ENCODE peak calls at places on chromosomes 5 and 9, in seven cellular contexts. W is HCT116, R is HepG2, S is H1, J is SK-N-SH, C is K562, D is GM12878. H is an unnamed sample.

GRCh38 chr5:59769832-59770231 is 123.7 kb downstream of the PDE4D start:
- DNase-seq in W (no peak), R (no peak), S (no peak), J (no peak), C (no peak), D (no peak), H (no peak)

GRCh38 chr9:21030389-21031035 is 928 bp downstream of the HACD4 start:
- DNase-seq in W (no peak), R (no peak), S (no peak), J (no peak), C (no peak), D (peak; percentile 52), H (no peak)

GRCh38 chr5:126139773-126140172 is 283.4 kb upstream of the GRAMD2B start:
- DNase-seq in W (no peak), R (no peak), S (no peak), J (no peak), C (no peak), D (no peak), H (peak; percentile 36)

GRCh38 chr9:15529566-15530324 is 19.0 kb upstream of the PSIP1 start:
- DNase-seq in W (no peak), R (no peak), S (no peak), J (no peak), C (no peak), D (peak; percentile 94), H (no peak)

GRCh38 chr5:56662891-56663290 is 152.5 kb upstream of the MAP3K1 start:
- DNase-seq in W (no peak), R (no peak), S (no peak), J (no peak), C (no peak), D (no peak), H (no peak)

GRCh38 chr5:5303242-5303641 is 119.2 kb upstream of the ICE1 start:
- DNase-seq in W (no peak), R (no peak), S (no peak), J (no peak), C (no peak), D (no peak), H (no peak)

GRCh38 chr5:126104341-126104740 is 318.9 kb upstream of the GRAMD2B start:
- DNase-seq in W (no peak), R (no peak), S (no peak), J (no peak), C (no peak), D (no peak), H (no peak)

GRCh38 chr9:79012561-79012960 is 559.2 kb upstream of the TLE4 start:
- DNase-seq in W (no peak), R (no peak), S (no peak), J (no peak), C (no peak), D (no peak), H (no peak)

GRCh38 chr9:133861103-133861502 is 123.0 kb upstream of the SARDH start:
- DNase-seq in W (no peak), R (no peak), S (no peak), J (no peak), C (no peak), D (no peak), H (no peak)

GRCh38 chr5:103232393-103232999 is 26.1 kb upstream of the MACIR start:
- DNase-seq in W (peak; percentile 36), R (peak; percentile 41), S (no peak), J (peak; percentile 44), C (peak; percentile 34), D (no peak), H (peak; percentile 39)

GRCh38 chr5:155303134-155303533 is 289.6 kb downstream of the KIF4B start:
- DNase-seq in W (no peak), R (no peak), S (no peak), J (no peak), C (no peak), D (no peak), H (no peak)

GRCh38 chr5:155293605-155294178 is 280.1 kb downstream of the KIF4B start:
- DNase-seq in W (no peak), R (no peak), S (no peak), J (peak; percentile 75), C (no peak), D (no peak), H (no peak)

GRCh38 chr5:155299342-155300006 is 285.9 kb downstream of the KIF4B start:
- DNase-seq in W (no peak), R (no peak), S (no peak), J (peak; percentile 32), C (no peak), D (no peak), H (no peak)
- TF ChIP-seq SIN3A in W (no peak), R (no peak), S (no peak), J (no peak), C (no peak), D (no peak), H (no peak)

DNA sequence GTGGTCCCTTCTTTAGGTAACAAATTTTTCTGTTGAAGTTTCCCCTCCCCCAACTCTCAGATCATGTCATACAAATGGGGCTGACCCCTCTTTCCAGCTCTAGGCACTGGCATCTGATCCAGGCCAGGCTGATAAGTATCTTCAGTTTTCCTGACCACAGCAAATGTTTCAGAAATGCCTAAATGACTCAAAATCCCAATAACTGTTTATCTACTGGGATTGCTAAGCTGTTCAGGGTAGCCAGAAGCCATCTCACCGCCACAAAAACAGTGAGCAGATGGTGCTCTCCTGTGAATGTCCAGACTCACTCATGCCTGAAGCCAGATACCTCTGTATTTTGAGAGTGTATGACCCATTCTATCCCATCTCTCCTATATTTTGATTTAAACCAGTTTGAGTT is 49.3 kb downstream of the SLIT3 start:
- DNase-seq in W (no peak), R (no peak), S (no peak), J (peak; percentile 56), C (no peak), D (no peak), H (no peak)
- TF ChIP-seq SIN3A in W (no peak), R (no peak), S (no peak), J (no peak), C (no peak), D (no peak), H (no peak)

DNA sequence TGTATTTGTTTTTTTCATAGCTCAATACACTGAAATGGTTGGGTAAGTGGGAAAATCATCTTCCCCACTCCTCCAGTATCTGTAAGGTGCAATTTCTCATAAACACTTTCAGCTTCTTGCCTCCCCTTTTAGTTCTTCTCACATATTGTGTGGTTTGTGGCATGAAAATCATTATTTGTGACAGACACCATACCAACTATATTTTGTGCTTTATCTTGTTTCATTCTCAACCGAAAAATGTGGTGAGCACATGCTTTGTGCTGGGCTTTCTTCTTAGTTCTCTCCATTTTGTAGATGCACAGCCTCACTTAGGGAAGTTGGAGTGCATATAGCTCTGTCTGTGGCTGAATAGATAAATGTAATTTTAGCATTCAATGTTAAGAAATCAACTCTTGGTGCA is 6.4 kb upstream of the ANXA2R start:
- DNase-seq in W (no peak), R (no peak), S (no peak), J (no peak), C (no peak), D (no peak), H (no peak)
- TF ChIP-seq SIN3A in W (no peak), R (no peak), S (no peak), J (no peak), C (no peak), D (no peak), H (no peak)

GRCh38 chr9:110939053-110939452 is 99.2 kb downstream of the LPAR1 start:
- DNase-seq in W (no peak), R (no peak), S (no peak), J (no peak), C (no peak), D (no peak), H (no peak)
- TF ChIP-seq SIN3A in W (no peak), R (no peak), S (no peak), J (no peak), C (no peak), D (no peak), H (no peak)

DNA sequence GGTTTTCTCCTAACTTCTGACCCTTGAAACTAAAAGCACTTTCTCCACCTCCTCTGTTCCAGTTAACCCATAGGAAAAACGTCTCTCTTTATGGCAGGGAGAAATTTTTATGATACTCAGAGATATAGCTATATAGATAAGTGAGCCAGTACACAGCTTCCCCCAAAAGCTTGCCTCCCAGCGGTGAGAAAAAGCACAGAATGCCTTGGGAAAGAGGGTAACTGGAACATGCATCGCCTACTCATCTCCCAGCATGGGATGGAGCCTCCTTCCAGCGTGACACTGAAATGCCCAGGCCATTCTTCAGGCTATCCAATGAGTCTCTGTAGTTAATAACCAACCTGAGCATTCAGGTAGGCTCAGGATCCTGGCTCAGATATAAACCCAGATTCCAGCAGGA is 963.1 kb upstream of the DMAC1 start:
- DNase-seq in W (no peak), R (no peak), S (no peak), J (no peak), C (no peak), D (no peak), H (no peak)
- TF ChIP-seq SIN3A in W (no peak), R (no peak), S (no peak), J (no peak), C (no peak), D (no peak), H (no peak)

DNA sequence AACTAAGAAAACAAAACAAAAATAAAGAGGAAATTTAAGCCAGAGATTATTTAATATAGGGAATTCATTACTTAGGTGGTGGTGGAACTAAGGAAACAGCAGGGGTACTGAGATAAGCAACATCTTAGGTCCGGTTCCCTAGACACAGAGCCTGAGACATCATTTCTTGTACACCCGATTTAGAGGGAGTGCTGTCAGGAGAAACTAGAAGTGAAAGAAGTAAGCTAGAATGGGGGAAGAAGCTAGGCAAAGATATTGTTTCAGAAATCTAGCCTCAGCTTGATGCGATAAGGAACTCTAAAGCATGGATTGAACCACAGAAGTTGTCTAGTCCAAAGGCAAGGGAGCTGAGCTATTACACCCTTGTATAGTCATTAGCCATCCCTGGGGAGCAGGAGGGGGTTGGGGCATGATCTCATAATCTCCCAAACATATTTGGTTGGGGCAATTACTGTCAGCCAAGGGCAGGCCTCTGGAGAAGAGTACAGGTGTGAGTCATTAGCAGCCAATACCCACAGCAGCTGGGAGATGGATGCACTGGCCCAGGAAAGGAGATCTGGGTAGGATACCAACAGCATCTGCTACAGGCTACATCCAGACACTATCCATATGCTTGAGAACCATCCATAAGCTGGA is 194.5 kb downstream of the ARL15 start:
- DNase-seq in W (no peak), R (no peak), S (no peak), J (peak; percentile 9), C (no peak), D (no peak), H (no peak)
- TF ChIP-seq SIN3A in W (no peak), R (no peak), S (no peak), J (no peak), C (no peak), D (no peak), H (no peak)

DNA sequence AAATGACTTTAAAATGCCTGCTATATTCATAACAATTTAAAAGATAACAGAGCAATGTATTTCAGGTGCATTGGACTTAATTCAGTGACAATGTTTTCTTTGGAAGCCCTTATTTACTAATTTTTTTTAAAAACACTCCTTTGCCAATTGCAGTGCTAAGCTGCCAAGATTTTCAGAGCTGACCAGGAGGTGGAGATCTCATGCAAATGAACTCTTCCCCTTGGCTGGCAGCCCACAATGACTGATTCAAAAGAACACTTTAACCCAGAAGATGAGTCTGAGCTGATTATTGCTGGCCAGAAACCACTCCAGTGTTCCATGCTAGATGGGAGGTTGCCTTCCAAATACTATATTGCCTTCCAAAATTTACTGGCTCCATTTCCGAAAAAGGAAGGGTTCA is 128.3 kb upstream of the CCNH start:
- DNase-seq in W (peak; percentile 34), R (no peak), S (no peak), J (peak; percentile 19), C (no peak), D (no peak), H (no peak)
- TF ChIP-seq SIN3A in W (no peak), R (no peak), S (no peak), J (no peak), C (no peak), D (no peak), H (no peak)

H was measured in Panc1.